ENCODE peak calls at places on chromosomes 13 and 19, in eight cellular contexts. V, R, A, D, K, I, T and F are unnamed samples.

GRCh38 chr19:55087542-55087935 is 11.9 kb downstream of the EPS8L1 start:
- DNase-seq in D (no peak), T (no peak), K (no peak), A (no peak), I (no peak), R (peak; percentile 68), V (no peak), F (no peak)

GRCh38 chr19:49347835-49348234 is 12.6 kb downstream of the CD37 start:
- DNase-seq in A (no peak), D (peak; percentile 60), V (peak; percentile 46), K (peak; percentile 92), R (no peak), I (no peak), T (peak; percentile 46), F (peak; percentile 42)

GRCh38 chr13:94470126-94470525 is 9.4 kb downstream of the DCT start:
- DNase-seq in V (no peak), I (no peak), K (no peak), T (no peak), A (no peak), R (no peak), D (no peak), F (no peak)

GRCh38 chr13:49098771-49099512 is 121.2 kb upstream of the MLNR start:
- DNase-seq in R (no peak), I (no peak), A (no peak), K (peak; percentile 39), T (no peak), D (no peak), V (no peak), F (no peak)

GRCh38 chr13:82076421-82076820 is 1735.5 kb upstream of the SPRY2 start:
- DNase-seq in D (no peak), I (no peak), A (no peak), V (no peak), R (no peak), T (no peak), K (no peak), F (no peak)

GRCh38 chr19:13960863-13961784 is 8.8 kb downstream of the DCAF15 start:
- DNase-seq in T (no peak), K (no peak), R (no peak), D (no peak), I (peak; percentile 69), V (no peak), A (no peak), F (no peak)

GRCh38 chr19:31349160-31349881 is at the start of gene TSHZ3:
- DNase-seq in D (peak; percentile 91), I (peak; percentile 93), R (peak; percentile 90), V (peak; percentile 91), A (no peak), K (peak; percentile 78), T (peak; percentile 66), F (peak; percentile 80)

GRCh38 chr19:50569938-50570540 is 1.8 kb upstream of the LRRC4B start:
- DNase-seq in V (no peak), A (no peak), T (no peak), K (no peak), I (no peak), R (no peak), D (no peak), F (no peak)

GRCh38 chr19:51699170-51699569 is 6.0 kb downstream of the SPACA6 start:
- DNase-seq in I (no peak), A (no peak), R (no peak), T (no peak), K (no peak), V (no peak), D (no peak), F (no peak)

DNA sequence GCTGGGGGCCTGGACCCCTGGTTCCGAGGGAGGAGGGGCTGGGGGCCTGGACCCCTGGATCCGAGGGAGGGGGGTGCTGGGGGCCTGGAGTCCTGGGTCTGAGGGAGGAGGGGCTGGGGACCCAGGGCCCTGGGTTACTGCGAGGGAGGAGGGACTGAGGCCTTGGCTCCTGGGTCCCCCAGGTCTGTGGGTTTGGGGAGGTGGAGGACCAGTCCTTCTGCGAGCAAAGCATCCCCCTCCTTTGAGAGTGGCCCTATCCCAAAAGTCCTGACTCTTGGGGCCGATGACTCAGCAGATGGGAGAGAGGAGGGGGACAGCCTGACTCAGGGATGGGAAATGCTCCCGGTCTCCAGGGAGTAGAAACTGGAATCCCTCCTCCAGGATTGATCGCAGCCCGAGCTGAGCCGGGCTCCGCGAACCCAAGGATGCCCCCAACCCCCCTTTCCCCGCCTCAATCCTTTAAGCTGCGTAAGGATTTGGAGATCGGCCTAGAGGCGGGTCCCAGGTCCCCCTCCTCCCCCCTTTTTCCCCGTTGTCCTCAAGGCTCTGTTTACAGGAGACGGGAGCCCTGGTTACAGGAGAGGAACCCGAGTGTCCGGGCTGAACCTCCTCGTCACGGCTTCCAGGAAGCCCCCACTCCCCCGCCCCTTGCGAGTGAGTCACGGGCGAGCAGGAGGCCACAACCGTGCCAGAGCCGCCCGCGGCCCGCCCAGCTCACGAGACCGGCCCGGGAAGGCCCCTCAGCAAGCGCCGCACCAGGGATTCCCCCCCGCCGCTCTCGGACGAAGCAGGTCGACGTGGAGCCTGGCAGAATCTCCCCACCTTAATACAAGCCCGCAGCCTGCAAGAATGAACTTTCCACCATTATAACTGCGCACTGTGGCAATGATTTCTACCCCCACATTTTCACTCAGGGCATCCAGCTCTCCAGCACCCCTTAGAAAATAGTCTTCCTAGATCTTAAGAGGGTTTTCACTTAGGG is 3.0 kb upstream of the ZFP36 start:
- DNase-seq in R (peak; percentile 98), V (peak; percentile 100), T (peak; percentile 96), D (peak; percentile 100), I (peak; percentile 99), K (peak; percentile 99), A (peak; percentile 57), F (peak; percentile 92)
- TF ChIP-seq POLR2A in R (no peak), V (peak; percentile 76), T (peak; percentile 64), D (peak; percentile 29), I (no peak), K (no peak), A (no peak), F (peak; percentile 2)

GRCh38 chr13:50125556-50126377 is 110.5 kb downstream of the KCNRG start:
- DNase-seq in I (peak; percentile 98), K (peak; percentile 70), R (peak; percentile 97), D (peak; percentile 98), A (peak; percentile 38), T (peak; percentile 97), V (peak; percentile 92), F (peak; percentile 42)
- TF ChIP-seq POLR2A in I (no peak), K (peak; percentile 24), R (no peak), D (no peak), A (no peak), T (peak; percentile 85), V (peak; percentile 69), F (peak; percentile 19)

DNA sequence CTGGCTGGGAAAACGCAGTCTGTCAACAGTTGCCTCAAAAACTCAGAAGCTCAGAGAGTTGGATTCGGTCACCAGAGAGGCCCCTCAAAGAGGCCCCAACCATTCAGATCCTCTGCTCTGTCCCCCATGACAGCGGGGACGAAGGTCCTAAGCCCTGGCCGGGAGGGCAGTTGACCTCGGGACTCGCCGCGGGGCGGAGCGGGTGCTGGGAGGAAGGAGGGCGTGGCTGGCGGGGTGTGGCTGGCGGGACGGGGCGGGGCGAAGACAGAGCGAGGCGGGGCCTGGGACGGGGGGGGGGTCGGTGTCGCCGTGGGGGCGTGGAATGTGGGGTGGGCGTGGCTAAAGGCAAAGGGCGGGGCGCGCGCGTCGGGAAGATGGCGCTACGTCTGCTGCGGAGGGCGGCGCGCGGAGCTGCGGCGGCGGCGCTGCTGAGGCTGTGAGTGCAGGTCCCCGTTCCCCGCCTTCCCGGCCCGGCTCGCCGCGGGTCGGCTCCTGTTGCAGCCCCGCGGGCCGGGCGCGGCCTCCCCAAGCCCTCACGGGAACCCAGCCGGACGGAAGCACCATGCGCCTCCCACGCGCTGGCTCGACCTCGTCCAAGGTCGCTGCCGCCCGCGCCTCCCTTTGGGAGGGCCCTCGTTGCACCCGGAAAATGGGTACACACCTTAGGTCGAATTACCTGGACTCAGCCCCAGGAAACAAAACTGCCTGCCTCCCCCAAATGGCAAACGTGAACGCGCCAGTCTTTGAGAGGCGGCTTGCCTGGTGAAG is 105.2 kb downstream of the TM9SF2 start:
- DNase-seq in V (peak; percentile 88), I (peak; percentile 98), K (peak; percentile 83), A (peak; percentile 78), R (peak; percentile 97), D (peak; percentile 98), T (peak; percentile 89), F (peak; percentile 93)
- TF ChIP-seq POLR2A in V (peak; percentile 81), I (no peak), K (peak; percentile 87), A (peak; percentile 81), R (peak; percentile 35), D (no peak), T (peak; percentile 65), F (peak; percentile 82)

DNA sequence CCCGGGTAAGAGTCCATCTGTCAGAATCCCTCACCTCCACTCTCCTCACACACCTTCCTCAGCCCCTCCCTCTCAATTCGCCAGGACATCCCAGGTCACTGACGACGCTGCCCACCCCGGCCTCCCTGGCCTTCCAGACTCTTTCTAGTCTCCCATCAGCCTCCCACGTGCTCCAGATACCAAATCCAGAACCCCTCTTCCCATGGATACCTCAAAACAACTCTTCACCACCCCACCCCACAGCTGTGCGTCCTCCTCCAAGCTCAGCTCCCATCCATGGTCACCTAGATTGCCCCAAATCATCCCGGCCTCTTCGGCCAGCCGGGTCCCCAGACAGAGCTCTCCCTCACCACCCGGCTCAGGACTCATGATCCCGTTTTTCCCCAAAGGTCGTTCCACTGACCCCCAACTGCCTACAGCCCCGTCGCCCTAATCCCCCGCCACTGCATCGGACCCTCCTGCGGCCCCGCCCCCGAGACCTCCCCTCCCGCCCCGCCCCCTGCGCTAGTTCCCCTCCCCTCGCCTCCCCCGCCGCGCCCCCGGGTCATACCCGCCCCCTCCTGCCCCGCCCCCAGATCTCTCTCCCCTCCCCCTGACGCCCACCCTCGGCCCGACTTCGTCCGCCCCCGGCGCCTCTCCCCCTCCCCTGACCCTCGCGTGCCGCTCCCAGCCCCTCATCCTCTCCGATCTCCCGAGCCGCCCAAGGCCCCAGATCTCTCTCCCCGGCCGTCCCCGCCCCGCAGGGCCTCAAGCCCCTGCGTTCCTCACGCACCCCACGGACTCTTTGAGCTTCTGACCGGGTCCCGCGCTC is 546 bp downstream of the UBXN6 start:
- DNase-seq in A (peak; percentile 75), T (no peak), D (peak; percentile 79), V (peak; percentile 61), K (no peak), R (no peak), I (no peak), F (no peak)
- TF ChIP-seq POLR2A in A (no peak), T (no peak), D (no peak), V (no peak), K (no peak), R (no peak), I (no peak), F (no peak)

GRCh38 chr19:1248454-1249297 is at the start of gene MIDN:
- DNase-seq in I (peak; percentile 97), D (peak; percentile 96), V (peak; percentile 87), R (peak; percentile 93), T (peak; percentile 90), A (no peak), K (peak; percentile 88), F (peak; percentile 78)
- TF ChIP-seq POLR2A in I (peak; percentile 93), D (peak; percentile 74), V (peak; percentile 85), R (peak; percentile 65), T (peak; percentile 97), A (peak; percentile 87), K (peak; percentile 93), F (peak; percentile 90)

GRCh38 chr19:16624236-16624635 is 3.8 kb downstream of the MED26 start:
- DNase-seq in T (no peak), I (no peak), K (no peak), A (no peak), V (no peak), D (no peak), R (no peak), F (no peak)
- TF ChIP-seq POLR2A in T (no peak), I (no peak), K (no peak), A (no peak), V (no peak), D (no peak), R (no peak), F (no peak)